ENCODE peak calls at places on chromosomes 2 and 18, in seven cellular contexts. L is lower leg skin, D is IMR-90, Q is A549, B is WTC11, S is heart left ventricle, Y is dorsolateral prefrontal cortex. C is an unnamed sample.

GRCh38 chr2:205041472-205042130 is 496.3 kb downstream of the PARD3B start:
- DNase-seq in Q (no peak), L (no peak), S (no peak), Y (no peak), B (no peak), D (no peak), C (no peak)

GRCh38 chr18:48002933-48003365 is 72.5 kb upstream of the SMAD2 start:
- DNase-seq in Q (peak), S (peak), D (peak), L (no peak), B (no peak), Y (no peak), C (peak)

GRCh38 chr2:198756166-198756565 is 701.6 kb downstream of the SATB2 start:
- DNase-seq in B (no peak), Q (no peak), Y (no peak), D (peak), S (no peak), L (no peak), C (no peak)

GRCh38 chr2:234955971-234956509 is 4.2 kb downstream of the SH3BP4 start:
- DNase-seq in Y (no peak), S (no peak), D (no peak), L (peak), Q (no peak), B (peak), C (no peak)

GRCh38 chr18:79738565-79739439 is 58.9 kb upstream of the KCNG2 start:
- DNase-seq in S (peak), L (no peak), B (no peak), Q (no peak), D (no peak), Y (peak), C (no peak)

GRCh38 chr2:193627187-193627917 is 1432.6 kb upstream of the TMEFF2 start:
- DNase-seq in S (no peak), Y (no peak), B (no peak), Q (no peak), L (no peak), D (no peak), C (peak)

GRCh38 chr2:11716689-11717321 is 29.6 kb upstream of the LPIN1 start:
- DNase-seq in D (peak), L (no peak), Q (no peak), B (no peak), Y (no peak), S (no peak), C (no peak)

GRCh38 chr2:152874955-152875354 is 156.5 kb downstream of the ARL6IP6 start:
- DNase-seq in S (no peak), L (no peak), D (no peak), Y (no peak), B (no peak), Q (peak), C (no peak)

GRCh38 chr2:323035-323434 is 35.1 kb upstream of the ALKAL2 start:
- DNase-seq in D (no peak), B (no peak), L (no peak), Q (no peak), S (no peak), Y (no peak), C (no peak)

GRCh38 chr2:98026292-98026691 is 30.5 kb upstream of the TMEM131 start:
- DNase-seq in Y (no peak), D (no peak), B (no peak), S (no peak), Q (no peak), L (peak), C (no peak)

GRCh38 chr18:56112013-56112749 is 524.2 kb upstream of the TCF4 start:
- DNase-seq in Y (no peak), L (no peak), Q (no peak), B (no peak), D (peak), S (no peak), C (no peak)
- TF ChIP-seq CTCF in Y (no peak), L (no peak), Q (no peak), B (no peak), D (no peak), S (no peak), C (no peak)

GRCh38 chr2:227103583-227103982 is 60.4 kb downstream of the COL4A4 start:
- DNase-seq in S (no peak), Q (no peak), L (no peak), B (no peak), Y (no peak), D (no peak), C (no peak)

DNA sequence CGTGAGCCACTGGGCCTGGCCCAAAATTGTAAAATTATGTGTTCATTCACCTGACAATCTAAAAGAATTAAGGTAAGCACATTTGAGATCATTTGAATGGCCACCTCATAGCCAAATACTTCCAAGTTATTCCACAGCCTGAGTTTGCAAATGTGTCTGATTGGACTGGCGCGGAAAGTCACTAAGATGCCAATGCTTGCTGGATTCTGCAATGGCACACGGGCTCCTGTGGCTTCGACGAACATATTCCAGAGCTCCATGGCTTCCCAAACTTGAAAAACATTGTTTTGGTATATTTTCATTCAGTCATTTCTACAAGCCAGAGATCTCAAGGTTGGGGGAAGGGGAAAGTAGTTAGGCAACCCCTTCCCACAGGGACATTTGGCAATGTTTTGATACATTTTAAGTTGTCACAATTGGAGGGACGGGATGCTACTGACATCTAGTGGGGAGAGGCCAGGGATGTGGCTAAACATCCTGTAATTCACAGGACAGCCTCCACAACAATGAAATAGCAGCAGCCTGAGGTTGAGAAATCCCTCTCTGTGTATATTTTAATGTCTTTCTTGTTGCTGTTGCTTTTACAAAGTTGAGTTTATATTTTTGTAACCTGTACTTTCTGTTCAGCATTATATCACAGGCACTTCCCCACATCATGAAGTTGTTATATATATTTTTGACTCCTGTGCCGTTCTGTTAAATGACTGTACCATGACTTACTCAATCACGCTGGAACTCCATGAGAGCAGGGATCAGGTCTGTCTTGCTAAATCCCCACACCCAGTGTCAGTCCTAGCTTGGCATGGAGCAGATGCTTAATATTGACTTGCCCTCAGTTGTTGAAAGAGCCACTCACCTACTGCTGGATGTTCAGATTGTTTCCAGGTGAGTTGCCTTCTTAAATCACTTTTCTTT is 56.9 kb downstream of the COL4A4 start:
- DNase-seq in S (no peak), Y (peak), D (peak), L (no peak), Q (peak), B (peak), C (peak)
- TF ChIP-seq CTCF in S (peak), Y (peak), D (peak), L (peak), Q (peak), B (peak), C (peak)

GRCh38 chr18:46474487-46475366 is 182.3 kb downstream of the LOXHD1 start:
- DNase-seq in L (no peak), Q (no peak), S (no peak), D (no peak), B (no peak), Y (no peak), C (no peak)
- TF ChIP-seq CTCF in L (no peak), Q (no peak), S (no peak), D (no peak), B (no peak), Y (no peak), C (no peak)

GRCh38 chr18:212780-213179 is 54.4 kb downstream of the USP14 start:
- DNase-seq in L (no peak), B (no peak), D (no peak), Q (no peak), Y (no peak), S (no peak), C (no peak)
- TF ChIP-seq CTCF in L (no peak), B (no peak), D (peak), Q (no peak), Y (no peak), S (no peak), C (no peak)

GRCh38 chr2:96916156-96917007 is 46.5 kb upstream of the SEMA4C start:
- DNase-seq in Y (peak), Q (no peak), D (no peak), B (no peak), L (no peak), S (peak), C (no peak)
- TF ChIP-seq CTCF in Y (peak), Q (no peak), D (no peak), B (no peak), L (no peak), S (no peak), C (no peak)

GRCh38 chr2:216663846-216664245 is 30.6 kb downstream of the IGFBP2 start:
- DNase-seq in Y (no peak), D (no peak), Q (no peak), L (no peak), B (no peak), S (no peak), C (no peak)

GRCh38 chr2:216663106-216663505 is 29.9 kb downstream of the IGFBP2 start:
- DNase-seq in L (no peak), D (no peak), B (no peak), S (no peak), Q (no peak), Y (no peak), C (no peak)

GRCh38 chr2:216661051-216661450 is 27.8 kb downstream of the IGFBP2 start:
- DNase-seq in B (no peak), Y (no peak), D (no peak), Q (no peak), L (no peak), S (no peak), C (no peak)

GRCh38 chr2:216660496-216660895 is 27.3 kb downstream of the IGFBP2 start:
- DNase-seq in L (no peak), Q (no peak), D (no peak), Y (no peak), B (no peak), S (no peak), C (no peak)

DNA sequence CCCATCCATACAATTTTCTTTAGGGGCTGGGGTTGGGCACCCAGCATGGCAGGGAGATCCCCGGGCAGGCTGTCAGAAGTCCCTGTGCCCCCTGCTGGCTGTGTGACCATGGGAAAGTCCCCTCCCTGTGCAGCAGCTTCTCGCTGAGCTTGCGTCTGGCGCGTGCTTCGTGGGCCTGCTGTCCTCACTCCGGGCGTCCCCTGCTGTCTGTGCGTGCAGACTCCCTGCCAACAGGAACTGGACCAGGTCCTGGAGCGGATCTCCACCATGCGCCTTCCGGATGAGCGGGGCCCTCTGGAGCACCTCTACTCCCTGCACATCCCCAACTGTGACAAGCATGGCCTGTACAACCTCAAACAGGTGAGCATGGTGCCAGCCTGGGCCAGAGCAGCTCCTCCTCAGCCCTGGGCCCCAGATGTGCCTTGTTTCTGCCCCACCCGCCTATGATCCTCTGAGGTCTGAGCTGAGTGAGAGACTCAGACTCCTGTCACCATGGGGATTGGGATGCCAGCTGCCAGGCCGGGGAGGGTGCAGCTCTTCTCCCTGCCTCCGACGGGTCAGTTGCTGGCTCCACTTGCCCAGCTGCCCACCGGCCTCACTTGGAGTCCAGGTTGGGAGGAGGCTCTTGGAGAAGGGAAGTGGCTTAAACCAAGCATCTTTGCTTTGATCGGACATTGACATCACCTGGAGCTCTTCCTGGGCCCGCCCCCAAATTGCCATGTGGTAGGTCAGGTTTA is 28.6 kb downstream of the IGFBP2 start:
- DNase-seq in Y (no peak), B (no peak), L (no peak), D (no peak), Q (peak), S (no peak), C (peak)
- TF ChIP-seq CTCF in Y (no peak), B (no peak), L (no peak), D (peak), Q (no peak), S (no peak), C (no peak)

GRCh38 chr2:227323818-227324217 is 1.2 kb upstream of the MFF start:
- DNase-seq in B (no peak), Q (no peak), L (no peak), Y (no peak), S (no peak), D (no peak), C (no peak)

GRCh38 chr2:227326783-227327182 is 1.7 kb downstream of the MFF start:
- DNase-seq in S (no peak), Q (no peak), Y (no peak), B (no peak), D (no peak), L (no peak), C (no peak)

GRCh38 chr2:227324671-227325055 is 388 bp upstream of the MFF start:
- DNase-seq in L (no peak), S (no peak), Q (no peak), Y (no peak), B (no peak), D (peak), C (peak)

GRCh38 chr2:227325824-227326195 is 759 bp downstream of the MFF start:
- DNase-seq in L (peak), S (peak), Q (peak), Y (no peak), B (peak), D (peak), C (peak)

DNA sequence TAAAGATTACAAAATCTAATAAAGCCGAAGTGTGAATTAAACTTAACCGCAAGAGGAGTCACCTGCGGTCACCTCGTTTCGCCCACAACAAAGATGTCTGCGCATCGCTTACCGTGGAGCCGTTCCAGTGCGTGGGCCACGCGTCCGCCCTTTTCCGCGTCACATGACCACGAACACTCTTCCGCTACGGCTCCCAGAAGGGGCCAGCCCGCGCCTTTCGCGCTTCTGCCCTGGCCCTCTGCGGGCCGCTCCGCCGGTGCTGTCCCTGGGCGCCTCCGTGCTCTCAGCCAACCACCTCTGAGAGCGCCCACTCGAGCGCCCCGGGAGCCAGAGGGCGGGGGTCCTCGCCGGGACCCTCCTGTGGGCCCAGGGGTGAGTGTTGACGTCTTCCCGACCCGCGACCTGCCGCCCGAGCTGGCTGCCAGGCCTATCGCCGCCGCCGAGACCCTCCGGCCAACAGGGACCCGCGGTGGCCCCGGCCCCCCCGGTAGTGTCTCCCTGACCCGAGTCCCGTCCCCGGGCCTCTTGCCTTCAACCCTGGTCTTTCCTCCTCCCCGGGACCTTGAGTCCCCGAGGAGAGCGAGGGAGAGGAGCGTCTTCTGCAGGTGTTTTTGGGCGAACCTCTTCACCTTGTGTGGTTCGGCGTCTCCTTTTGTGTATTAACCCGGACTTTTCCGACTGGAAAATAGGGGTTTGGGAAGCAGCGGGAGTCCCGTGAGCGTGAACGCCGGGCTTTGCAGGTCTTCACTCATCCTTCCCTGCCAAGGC is at the start of gene MFF:
- DNase-seq in D (peak), Q (peak), S (peak), L (peak), B (peak), Y (peak), C (peak)
- TF ChIP-seq CTCF in D (no peak), Q (peak), S (no peak), L (peak), B (no peak), Y (peak), C (no peak)

DNA sequence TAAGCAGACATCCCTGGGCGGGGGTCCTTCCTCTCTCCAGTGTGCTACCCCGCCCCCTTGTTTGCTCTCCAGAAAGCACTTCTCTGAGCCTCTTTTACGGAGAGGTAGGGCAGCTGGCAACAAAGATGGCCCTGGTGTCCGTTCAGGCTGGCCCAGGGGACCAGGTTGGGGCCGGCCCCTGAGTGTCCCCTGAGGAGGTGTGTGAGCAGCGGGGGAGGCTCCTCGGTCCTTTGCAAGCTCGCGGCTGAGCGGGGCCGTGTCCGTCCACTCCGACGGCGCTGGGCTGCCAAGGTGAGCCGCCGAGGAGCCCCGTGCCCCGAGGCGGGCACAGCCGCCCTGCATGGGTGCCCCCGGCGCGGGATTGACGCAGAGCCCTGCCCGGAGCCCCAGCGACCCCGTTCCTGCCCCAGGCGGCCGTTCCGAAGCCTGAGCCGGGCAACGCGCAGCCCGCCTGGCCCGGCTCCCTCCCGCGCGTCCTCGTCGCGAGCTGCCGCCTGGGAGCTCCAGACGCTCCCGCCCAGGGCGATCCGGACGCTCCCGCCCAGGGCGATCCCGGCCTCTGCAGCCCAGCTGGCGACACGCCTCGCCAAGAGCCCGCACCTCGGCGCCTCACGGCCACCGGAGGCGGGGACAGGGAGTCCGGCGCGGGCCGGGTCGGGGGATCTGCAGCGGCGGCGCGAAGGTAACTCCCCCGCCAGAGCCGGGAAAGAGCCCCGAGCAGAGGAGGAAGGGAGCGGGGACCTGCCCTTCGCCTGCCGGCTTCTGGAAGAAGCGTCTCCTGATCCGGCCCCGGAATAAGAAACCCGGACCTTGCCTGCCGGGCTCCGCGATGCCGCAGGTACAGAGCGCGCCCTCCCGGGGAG is at the start of gene PROKR1:
- DNase-seq in L (no peak), D (no peak), B (peak), Y (no peak), Q (peak), S (peak), C (peak)
- TF ChIP-seq CTCF in L (no peak), D (no peak), B (no peak), Y (no peak), Q (no peak), S (no peak), C (no peak)